ENCODE peak calls at places on chromosomes 6 and 20, in eight cellular contexts. A, R, G, K, I, M, F and U are unnamed samples.

GRCh38 chr6:166657531-166657930 is 30.5 kb upstream of the RPS6KA2 start:
- DNase-seq in A (no peak), R (no peak), G (no peak), K (no peak), I (no peak), M (no peak), F (no peak), U (no peak)

GRCh38 chr6:36222924-36223323 is 26.4 kb downstream of the BRPF3 start:
- DNase-seq in A (no peak), R (no peak), G (no peak), K (no peak), I (no peak), M (no peak), F (no peak), U (no peak)

GRCh38 chr6:53771780-53772624 is 22.8 kb upstream of the LRRC1 start:
- DNase-seq in A (no peak), R (no peak), G (no peak), K (no peak), I (no peak), M (no peak), F (no peak), U (no peak)

GRCh38 chr20:36408219-36408618 is 102.1 kb downstream of the DLGAP4 start:
- DNase-seq in A (no peak), R (peak; percentile 57), G (no peak), K (peak; percentile 23), I (no peak), M (no peak), F (no peak), U (no peak)

GRCh38 chr6:158303210-158303731 is 9.0 kb upstream of the TULP4 start:
- DNase-seq in A (no peak), R (no peak), G (no peak), K (no peak), I (no peak), M (no peak), F (no peak), U (no peak)

GRCh38 chr6:79574636-79575035 is 37.4 kb upstream of the LCA5 start:
- DNase-seq in A (no peak), R (no peak), G (no peak), K (peak; percentile 23), I (no peak), M (no peak), F (peak; percentile 69), U (no peak)

GRCh38 chr20:25532015-25532751 is 53.1 kb downstream of the NINL start:
- DNase-seq in A (no peak), R (peak; percentile 43), G (no peak), K (no peak), I (no peak), M (no peak), F (no peak), U (no peak)

GRCh38 chr6:107304421-107305025 is 154.8 kb downstream of the PDSS2 start:
- DNase-seq in A (no peak), R (no peak), G (no peak), K (no peak), I (no peak), M (no peak), F (peak; percentile 24), U (no peak)

GRCh38 chr6:105799051-105799450 is 287.1 kb upstream of the PRDM1 start:
- DNase-seq in A (no peak), R (no peak), G (no peak), K (no peak), I (no peak), M (no peak), F (no peak), U (no peak)

GRCh38 chr20:21089421-21089820 is 16.7 kb downstream of the LINC00237 start:
- DNase-seq in A (no peak), R (no peak), G (no peak), K (no peak), I (no peak), M (no peak), F (no peak), U (no peak)

GRCh38 chr6:24009319-24009718 is 116.7 kb upstream of the NRSN1 start:
- DNase-seq in A (no peak), R (no peak), G (no peak), K (no peak), I (no peak), M (no peak), F (no peak), U (no peak)

GRCh38 chr6:44057238-44057930 is 69.9 kb downstream of the MRPL14 start:
- DNase-seq in A (no peak), R (no peak), G (no peak), K (no peak), I (no peak), M (no peak), F (no peak), U (no peak)

GRCh38 chr6:112743343-112743742 is 396.2 kb downstream of the RFPL4B start:
- DNase-seq in A (no peak), R (no peak), G (no peak), K (no peak), I (no peak), M (no peak), F (no peak), U (no peak)

GRCh38 chr6:22737331-22737730 is 168.0 kb downstream of the HDGFL1 start:
- DNase-seq in A (peak; percentile 78), R (peak; percentile 59), G (peak; percentile 13), K (peak; percentile 34), I (no peak), M (peak; percentile 60), F (peak; percentile 19), U (no peak)

GRCh38 chr20:10863337-10864060 is 189.7 kb upstream of the JAG1 start:
- DNase-seq in A (no peak), R (no peak), G (no peak), K (peak; percentile 57), I (no peak), M (no peak), F (peak; percentile 81), U (no peak)

DNA sequence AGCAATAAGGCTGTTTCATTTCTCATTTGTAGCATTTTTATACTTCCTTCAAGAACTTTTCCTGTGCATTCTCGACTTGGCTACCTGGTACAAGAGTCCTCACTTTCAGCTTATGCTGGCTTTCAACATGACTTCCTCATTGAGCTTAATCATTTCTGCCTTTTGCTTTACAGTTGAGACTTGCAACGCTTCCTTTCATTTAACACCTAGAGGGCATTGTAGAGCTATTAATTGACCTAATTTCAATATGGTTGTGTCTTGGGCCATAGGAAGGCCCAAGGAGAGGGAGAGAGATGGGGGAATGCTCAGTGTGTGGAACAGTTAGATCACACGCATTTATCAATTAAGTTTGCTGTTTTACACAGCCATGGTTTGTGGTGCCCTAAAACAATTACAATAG is 37.2 kb downstream of the SLC22A2 start:
- DNase-seq in A (no peak), R (no peak), G (no peak), K (peak; percentile 46), I (peak; percentile 4), M (no peak), F (no peak), U (no peak)
- TF ChIP-seq CTCF in A (peak; percentile 49), R (no peak), G (no peak), K (peak; percentile 19), I (peak; percentile 45), M (no peak), F (no peak), U (no peak)

DNA sequence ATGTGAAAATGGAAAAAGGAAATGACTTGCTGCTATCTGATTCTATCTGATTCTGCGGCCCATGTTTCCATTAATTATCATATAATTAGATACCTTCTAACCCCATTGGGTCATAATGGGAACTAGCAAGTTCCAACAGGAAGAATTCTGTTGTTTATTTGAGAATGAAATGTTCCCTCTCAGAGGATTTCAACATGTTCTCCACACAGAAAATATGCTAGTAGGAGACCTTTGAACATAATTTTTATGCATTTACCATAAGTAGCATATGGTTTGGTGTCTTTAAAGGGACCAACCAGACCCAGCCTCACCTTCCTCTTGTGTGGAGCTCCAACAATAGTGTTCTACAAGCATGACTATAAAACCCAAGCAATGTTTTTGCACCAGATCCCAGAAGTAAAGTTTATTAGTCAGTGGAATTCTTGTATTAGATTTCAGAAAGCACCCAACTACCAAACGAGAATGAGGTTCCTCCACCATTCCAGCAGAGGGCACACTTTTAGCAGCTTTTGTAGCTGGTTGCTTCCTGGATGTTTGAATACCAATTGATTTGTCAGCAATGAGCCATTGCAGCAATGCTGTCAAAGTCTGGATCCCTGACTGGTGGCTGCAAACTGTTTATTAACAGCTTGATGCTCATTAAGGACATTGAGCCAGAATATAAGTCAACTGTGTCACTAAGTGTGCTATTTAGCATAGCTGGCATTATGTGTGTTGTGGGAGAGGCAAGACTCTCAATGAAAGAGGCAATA is 143.6 kb upstream of the GJE1 start:
- DNase-seq in A (peak; percentile 74), R (peak; percentile 47), G (peak; percentile 61), K (peak; percentile 61), I (peak; percentile 46), M (peak; percentile 30), F (peak; percentile 57), U (peak; percentile 35)
- TF ChIP-seq CTCF in A (peak; percentile 88), R (peak; percentile 87), G (peak; percentile 79), K (peak; percentile 66), I (peak; percentile 86), M (peak; percentile 70), F (peak; percentile 88), U (no peak)

DNA sequence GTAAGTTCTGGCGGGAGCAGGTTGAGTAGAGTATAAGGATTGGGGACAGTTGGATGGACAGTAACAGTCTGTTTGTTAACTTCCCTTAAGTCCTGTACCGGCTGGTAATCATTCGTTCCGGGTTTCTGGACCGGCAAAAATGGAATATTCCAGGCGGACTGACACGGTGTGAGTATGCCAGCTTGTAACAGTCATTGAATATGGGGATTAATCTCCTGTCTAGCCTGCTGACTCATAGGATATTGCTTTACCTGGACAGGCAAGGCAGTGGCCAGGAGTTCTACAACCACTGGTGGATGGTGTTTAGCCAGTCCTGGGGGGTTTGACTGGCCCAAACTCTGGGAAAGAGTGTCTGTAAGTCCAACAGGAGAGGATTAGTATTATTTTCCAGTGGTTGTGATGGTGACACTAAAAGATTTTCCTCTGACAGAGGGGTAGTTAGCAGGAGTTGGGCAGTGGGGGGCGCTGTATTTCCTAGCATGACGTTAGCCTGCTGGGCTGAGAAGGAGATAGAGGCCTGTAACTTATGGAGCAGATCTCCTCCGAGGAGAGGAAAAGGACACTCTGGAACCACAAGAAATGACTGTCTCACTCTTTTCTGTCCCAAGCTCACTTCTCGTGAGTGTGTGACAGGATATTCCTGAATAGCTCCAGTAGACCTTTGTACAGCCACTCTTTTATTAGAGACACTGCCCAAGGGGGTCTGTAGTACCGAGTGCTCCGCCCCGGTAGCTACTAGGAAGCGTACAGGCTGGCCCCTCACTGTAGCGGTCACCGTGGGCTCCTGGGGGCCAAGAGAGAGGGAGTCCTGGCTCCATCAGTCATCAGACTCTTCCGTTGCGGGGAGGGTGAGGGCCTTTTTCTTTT is 152.2 kb downstream of the TRIM27 start:
- DNase-seq in A (peak; percentile 47), R (peak; percentile 78), G (no peak), K (no peak), I (peak; percentile 36), M (peak; percentile 70), F (no peak), U (no peak)
- TF ChIP-seq CTCF in A (no peak), R (peak; percentile 35), G (no peak), K (no peak), I (peak; percentile 67), M (peak; percentile 56), F (no peak), U (no peak)

GRCh38 chr20:35264755-35265154 is 13.2 kb downstream of the MMP24OS start:
- DNase-seq in A (peak; percentile 47), R (peak; percentile 58), G (no peak), K (peak; percentile 88), I (no peak), M (no peak), F (no peak), U (no peak)
- TF ChIP-seq CTCF in A (peak; percentile 9), R (no peak), G (peak; percentile 29), K (peak; percentile 59), I (peak; percentile 27), M (no peak), F (peak; percentile 11), U (no peak)

GRCh38 chr6:146381486-146381885 is 162.1 kb upstream of the RAB32 start:
- DNase-seq in A (no peak), R (no peak), G (no peak), K (no peak), I (no peak), M (no peak), F (no peak), U (no peak)
- TF ChIP-seq CTCF in A (peak; percentile 33), R (peak; percentile 40), G (peak; percentile 39), K (no peak), I (peak; percentile 47), M (peak; percentile 25), F (peak; percentile 20), U (no peak)